ENCODE peak calls at places on chromosome 2, in five cellular contexts. U is GM23338, L is SHP77, Z is MCF 10A, V is H9. C is an unnamed sample.

GRCh38 chr2:233433029-233433428 is 78.7 kb downstream of the DGKD start:
- DNase-seq in U (no peak), L (no peak), V (no peak), Z (no peak), C (no peak)

GRCh38 chr2:98175811-98176210 is 88.8 kb downstream of the VWA3B start:
- DNase-seq in U (peak), V (peak), Z (peak), L (no peak), C (no peak)

GRCh38 chr2:230714122-230714453 is 1.4 kb downstream of the CAB39 start:
- DNase-seq in L (no peak), U (peak), V (no peak), Z (peak), C (no peak)

GRCh38 chr2:182650704-182651103 is 65.4 kb upstream of the DNAJC10 start:
- DNase-seq in U (peak), V (no peak), Z (peak), L (peak), C (no peak)

GRCh38 chr2:29114841-29115609 is at the start of gene CLIP4:
- DNase-seq in U (peak), L (no peak), Z (peak), V (no peak), C (no peak)

GRCh38 chr2:69798909-69799526 is 30.4 kb upstream of the GMCL1 start:
- DNase-seq in L (no peak), V (no peak), Z (no peak), U (no peak), C (peak)

GRCh38 chr2:238290079-238290478 is 1.7 kb upstream of the PER2 start:
- DNase-seq in V (peak), Z (peak), U (peak), L (peak), C (peak)

GRCh38 chr2:229715895-229716507 is 1.6 kb upstream of the DNER start:
- DNase-seq in Z (peak), V (peak), L (peak), U (peak), C (no peak)